ENCODE peak calls at places on chromosomes 3 and 15, in eight cellular contexts. One of them, this sample, is unnamed.

GRCh38 chr3:64684715-64685261 is 3.0 kb downstream of the ADAMTS9 start:
- DNase-seq in adrenal gland: peak; percentile 65
- DNase-seq in tibial artery: peak; percentile 45
- DNase-seq in A549: no peak
- DNase-seq in AG10803: peak; percentile 48
- DNase-seq in transverse colon: peak; percentile 34
- DNase-seq in progenitor cell of endocrine pancreas: peak; percentile 12
- DNase-seq in AG09309: no peak
- DNase-seq in this sample: peak; percentile 18

GRCh38 chr15:79066391-79067090 is 24.0 kb downstream of the RASGRF1 start:
- DNase-seq in tibial artery: no peak
- DNase-seq in A549: no peak
- DNase-seq in adrenal gland: no peak
- DNase-seq in progenitor cell of endocrine pancreas: no peak
- DNase-seq in AG10803: no peak
- DNase-seq in AG09309: no peak
- DNase-seq in transverse colon: no peak
- DNase-seq in this sample: no peak

GRCh38 chr15:62075595-62076279 is 9.0 kb downstream of the C2CD4A start:
- DNase-seq in progenitor cell of endocrine pancreas: no peak
- DNase-seq in AG09309: no peak
- DNase-seq in A549: no peak
- DNase-seq in tibial artery: no peak
- DNase-seq in AG10803: peak; percentile 35
- DNase-seq in transverse colon: peak; percentile 19
- DNase-seq in adrenal gland: no peak
- DNase-seq in this sample: no peak

GRCh38 chr3:144431134-144431533 is 459.5 kb downstream of the DIPK2A start:
- DNase-seq in A549: no peak
- DNase-seq in progenitor cell of endocrine pancreas: no peak
- DNase-seq in tibial artery: no peak
- DNase-seq in AG10803: no peak
- DNase-seq in transverse colon: no peak
- DNase-seq in adrenal gland: no peak
- DNase-seq in AG09309: no peak
- DNase-seq in this sample: no peak

GRCh38 chr15:62362608-62363007 is 197.5 kb upstream of the C2CD4B start:
- DNase-seq in transverse colon: no peak
- DNase-seq in adrenal gland: no peak
- DNase-seq in AG09309: peak; percentile 71
- DNase-seq in tibial artery: peak; percentile 34
- DNase-seq in progenitor cell of endocrine pancreas: no peak
- DNase-seq in AG10803: peak; percentile 91
- DNase-seq in A549: no peak
- DNase-seq in this sample: no peak

GRCh38 chr15:68408971-68409370 is 23.0 kb downstream of the ITGA11 start:
- DNase-seq in progenitor cell of endocrine pancreas: no peak
- DNase-seq in adrenal gland: no peak
- DNase-seq in AG10803: no peak
- DNase-seq in A549: no peak
- DNase-seq in tibial artery: no peak
- DNase-seq in transverse colon: no peak
- DNase-seq in AG09309: no peak
- DNase-seq in this sample: no peak

GRCh38 chr3:46901061-46901460 is 23.5 kb downstream of the PTH1R start:
- DNase-seq in adrenal gland: no peak
- DNase-seq in AG10803: no peak
- DNase-seq in transverse colon: no peak
- DNase-seq in tibial artery: no peak
- DNase-seq in A549: no peak
- DNase-seq in AG09309: no peak
- DNase-seq in progenitor cell of endocrine pancreas: no peak
- DNase-seq in this sample: no peak

GRCh38 chr3:141875893-141876380 is 506 bp upstream of the ATP1B3 start:
- DNase-seq in AG09309: no peak
- DNase-seq in progenitor cell of endocrine pancreas: peak; percentile 19
- DNase-seq in transverse colon: peak; percentile 73
- DNase-seq in adrenal gland: peak; percentile 55
- DNase-seq in AG10803: peak; percentile 41
- DNase-seq in tibial artery: peak; percentile 52
- DNase-seq in A549: peak; percentile 27
- DNase-seq in this sample: peak; percentile 52

GRCh38 chr3:30664884-30665283 is 58.5 kb downstream of the TGFBR2 start:
- DNase-seq in progenitor cell of endocrine pancreas: no peak
- DNase-seq in adrenal gland: no peak
- DNase-seq in AG10803: no peak
- DNase-seq in A549: no peak
- DNase-seq in transverse colon: no peak
- DNase-seq in tibial artery: no peak
- DNase-seq in AG09309: no peak
- DNase-seq in this sample: no peak

GRCh38 chr3:45551214-45552010 is 43.1 kb upstream of the LIMD1 start:
- DNase-seq in AG10803: peak; percentile 93
- DNase-seq in AG09309: peak; percentile 78
- DNase-seq in transverse colon: peak; percentile 37
- DNase-seq in adrenal gland: peak; percentile 71
- DNase-seq in progenitor cell of endocrine pancreas: no peak
- DNase-seq in tibial artery: peak; percentile 65
- DNase-seq in A549: no peak
- DNase-seq in this sample: no peak

GRCh38 chr3:57892423-57892822 is 115.8 kb upstream of the FLNB start:
- DNase-seq in tibial artery: no peak
- DNase-seq in AG09309: no peak
- DNase-seq in AG10803: peak; percentile 9
- DNase-seq in transverse colon: no peak
- DNase-seq in adrenal gland: peak; percentile 23
- DNase-seq in progenitor cell of endocrine pancreas: no peak
- DNase-seq in A549: no peak
- DNase-seq in this sample: no peak

GRCh38 chr3:170330366-170330765 is 27.1 kb upstream of the SKIL start:
- DNase-seq in adrenal gland: peak; percentile 36
- DNase-seq in transverse colon: peak; percentile 28
- DNase-seq in tibial artery: no peak
- DNase-seq in AG10803: peak; percentile 19
- DNase-seq in AG09309: no peak
- DNase-seq in A549: peak; percentile 20
- DNase-seq in progenitor cell of endocrine pancreas: no peak
- DNase-seq in this sample: no peak

GRCh38 chr15:59438891-59439290 is 905 bp downstream of the FAM81A start:
- DNase-seq in AG10803: peak; percentile 13
- DNase-seq in transverse colon: peak; percentile 71
- DNase-seq in adrenal gland: no peak
- DNase-seq in A549: no peak
- DNase-seq in AG09309: no peak
- DNase-seq in tibial artery: no peak
- DNase-seq in progenitor cell of endocrine pancreas: no peak
- DNase-seq in this sample: no peak

GRCh38 chr15:70772402-70772801 is 9.0 kb upstream of the UACA start:
- DNase-seq in AG09309: no peak
- DNase-seq in transverse colon: no peak
- DNase-seq in AG10803: no peak
- DNase-seq in tibial artery: no peak
- DNase-seq in adrenal gland: no peak
- DNase-seq in progenitor cell of endocrine pancreas: no peak
- DNase-seq in A549: no peak
- DNase-seq in this sample: no peak

GRCh38 chr15:70778258-70779076 is 15.1 kb upstream of the UACA start:
- DNase-seq in AG10803: peak; percentile 73
- DNase-seq in adrenal gland: no peak
- DNase-seq in progenitor cell of endocrine pancreas: no peak
- DNase-seq in A549: peak; percentile 49
- DNase-seq in transverse colon: no peak
- DNase-seq in tibial artery: no peak
- DNase-seq in AG09309: peak; percentile 55
- DNase-seq in this sample: no peak

GRCh38 chr15:70775160-70775559 is 11.8 kb upstream of the UACA start:
- DNase-seq in AG09309: peak; percentile 62
- DNase-seq in AG10803: peak; percentile 87
- DNase-seq in transverse colon: no peak
- DNase-seq in tibial artery: no peak
- DNase-seq in adrenal gland: no peak
- DNase-seq in A549: peak; percentile 53
- DNase-seq in progenitor cell of endocrine pancreas: no peak
- DNase-seq in this sample: no peak

GRCh38 chr15:70781236-70781635 is 17.9 kb upstream of the UACA start:
- DNase-seq in adrenal gland: no peak
- DNase-seq in progenitor cell of endocrine pancreas: no peak
- DNase-seq in tibial artery: no peak
- DNase-seq in AG10803: no peak
- DNase-seq in transverse colon: no peak
- DNase-seq in AG09309: no peak
- DNase-seq in A549: no peak
- DNase-seq in this sample: no peak

DNA sequence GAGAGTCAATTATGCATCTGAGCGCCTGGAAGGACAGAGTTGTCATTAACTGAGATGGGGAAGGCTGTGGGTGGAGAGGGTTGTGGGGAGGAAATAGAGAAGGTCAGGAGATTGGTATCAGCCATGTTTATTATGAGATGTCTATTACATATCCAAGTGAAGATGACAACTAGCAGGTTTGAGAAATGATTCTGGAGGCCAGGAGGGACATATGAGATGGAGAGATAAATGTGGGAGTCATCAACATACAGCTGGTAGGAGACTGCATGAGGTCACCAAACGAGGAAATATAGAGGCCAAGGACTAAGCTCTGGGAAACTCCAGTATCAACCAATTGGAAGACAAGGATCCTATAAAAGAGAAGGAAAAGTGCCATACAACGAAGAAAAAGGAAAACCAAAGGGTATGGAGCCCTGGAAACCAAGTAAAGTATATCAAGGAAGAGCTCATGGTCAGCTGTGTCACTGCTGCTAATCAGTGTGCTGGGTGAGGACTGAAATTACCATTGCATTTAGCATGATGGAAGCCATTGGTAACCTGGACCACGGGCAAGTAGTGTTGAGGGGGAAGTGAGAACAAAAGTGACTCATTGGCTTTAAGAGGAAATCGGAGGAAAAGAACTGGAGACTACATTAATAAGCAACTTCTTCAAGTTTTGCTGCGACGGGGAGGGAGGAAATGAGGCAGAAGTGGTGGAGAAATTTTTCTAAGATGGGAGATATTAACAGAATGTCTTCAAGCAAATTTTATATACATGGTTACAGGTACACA is 14.0 kb upstream of the UACA start:
- DNase-seq in transverse colon: no peak
- DNase-seq in AG09309: no peak
- DNase-seq in tibial artery: no peak
- DNase-seq in progenitor cell of endocrine pancreas: no peak
- DNase-seq in A549: no peak
- DNase-seq in AG10803: no peak
- DNase-seq in adrenal gland: no peak
- DNase-seq in this sample: no peak
- TF ChIP-seq CTCF in transverse colon: no peak
- TF ChIP-seq CTCF in AG09309: no peak
- TF ChIP-seq CTCF in tibial artery: no peak
- TF ChIP-seq CTCF in progenitor cell of endocrine pancreas: no peak
- TF ChIP-seq CTCF in A549: no peak
- TF ChIP-seq CTCF in AG10803: no peak
- TF ChIP-seq CTCF in adrenal gland: no peak
- TF ChIP-seq CTCF in this sample: no peak

GRCh38 chr15:74840851-74841760 is 1.9 kb downstream of the ULK3 start:
- DNase-seq in transverse colon: no peak
- DNase-seq in adrenal gland: no peak
- DNase-seq in A549: no peak
- DNase-seq in AG09309: no peak
- DNase-seq in tibial artery: no peak
- DNase-seq in progenitor cell of endocrine pancreas: no peak
- DNase-seq in AG10803: no peak
- DNase-seq in this sample: no peak
- TF ChIP-seq CTCF in transverse colon: no peak
- TF ChIP-seq CTCF in adrenal gland: no peak
- TF ChIP-seq CTCF in A549: no peak
- TF ChIP-seq CTCF in AG09309: no peak
- TF ChIP-seq CTCF in tibial artery: no peak
- TF ChIP-seq CTCF in progenitor cell of endocrine pancreas: no peak
- TF ChIP-seq CTCF in AG10803: no peak
- TF ChIP-seq CTCF in this sample: no peak

GRCh38 chr3:171556133-171556532 is 95.9 kb upstream of the TNIK start:
- DNase-seq in tibial artery: no peak
- DNase-seq in transverse colon: no peak
- DNase-seq in A549: no peak
- DNase-seq in AG10803: no peak
- DNase-seq in adrenal gland: peak; percentile 32
- DNase-seq in progenitor cell of endocrine pancreas: no peak
- DNase-seq in AG09309: no peak
- DNase-seq in this sample: no peak

GRCh38 chr3:171556574-171557145 is 96.5 kb upstream of the TNIK start:
- DNase-seq in AG09309: no peak
- DNase-seq in A549: no peak
- DNase-seq in transverse colon: no peak
- DNase-seq in adrenal gland: no peak
- DNase-seq in progenitor cell of endocrine pancreas: no peak
- DNase-seq in tibial artery: no peak
- DNase-seq in AG10803: peak; percentile 5
- DNase-seq in this sample: no peak

GRCh38 chr3:171559586-171559985 is 99.4 kb upstream of the TNIK start:
- DNase-seq in progenitor cell of endocrine pancreas: no peak
- DNase-seq in AG09309: no peak
- DNase-seq in tibial artery: no peak
- DNase-seq in adrenal gland: no peak
- DNase-seq in A549: no peak
- DNase-seq in AG10803: no peak
- DNase-seq in transverse colon: no peak
- DNase-seq in this sample: no peak

GRCh38 chr3:171557173-171557572 is 97.0 kb upstream of the TNIK start:
- DNase-seq in tibial artery: no peak
- DNase-seq in A549: no peak
- DNase-seq in AG09309: no peak
- DNase-seq in transverse colon: no peak
- DNase-seq in adrenal gland: no peak
- DNase-seq in progenitor cell of endocrine pancreas: no peak
- DNase-seq in AG10803: no peak
- DNase-seq in this sample: no peak

DNA sequence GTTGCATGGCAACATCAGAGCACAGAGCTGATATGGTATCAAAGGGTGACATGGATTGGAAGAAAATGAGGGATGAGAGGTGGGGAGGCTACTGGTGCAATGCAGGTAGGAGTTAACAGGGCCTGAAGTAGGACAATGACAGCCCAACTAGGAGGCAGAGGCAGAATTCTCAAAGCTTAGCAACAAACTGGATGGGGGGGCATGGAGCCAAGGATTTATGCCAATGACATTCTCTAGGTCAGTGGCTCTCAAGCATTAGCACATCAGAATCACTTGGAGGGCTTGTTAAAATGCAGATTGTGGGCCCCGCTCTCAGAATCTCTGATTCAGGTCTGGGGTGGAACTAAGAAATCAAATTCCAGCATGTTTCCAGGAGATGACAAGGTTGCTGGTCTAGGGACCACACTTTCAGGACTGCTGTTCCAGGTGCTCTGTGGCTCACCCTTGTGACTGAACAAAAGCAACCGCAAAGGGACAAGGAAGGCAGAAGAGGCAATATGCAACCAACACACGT is 98.0 kb upstream of the TNIK start:
- DNase-seq in progenitor cell of endocrine pancreas: no peak
- DNase-seq in AG10803: no peak
- DNase-seq in A549: no peak
- DNase-seq in tibial artery: no peak
- DNase-seq in adrenal gland: no peak
- DNase-seq in transverse colon: no peak
- DNase-seq in AG09309: no peak
- DNase-seq in this sample: no peak
- TF ChIP-seq CTCF in progenitor cell of endocrine pancreas: no peak
- TF ChIP-seq CTCF in AG10803: no peak
- TF ChIP-seq CTCF in A549: no peak
- TF ChIP-seq CTCF in tibial artery: no peak
- TF ChIP-seq CTCF in adrenal gland: no peak
- TF ChIP-seq CTCF in transverse colon: no peak
- TF ChIP-seq CTCF in AG09309: no peak
- TF ChIP-seq CTCF in this sample: no peak

GRCh38 chr3:32691847-32692246 is 6.9 kb downstream of the CNOT10 start:
- DNase-seq in progenitor cell of endocrine pancreas: no peak
- DNase-seq in tibial artery: no peak
- DNase-seq in transverse colon: no peak
- DNase-seq in AG10803: no peak
- DNase-seq in A549: no peak
- DNase-seq in AG09309: no peak
- DNase-seq in adrenal gland: no peak
- DNase-seq in this sample: no peak
- TF ChIP-seq CTCF in progenitor cell of endocrine pancreas: no peak
- TF ChIP-seq CTCF in tibial artery: no peak
- TF ChIP-seq CTCF in transverse colon: no peak
- TF ChIP-seq CTCF in AG10803: no peak
- TF ChIP-seq CTCF in A549: no peak
- TF ChIP-seq CTCF in AG09309: no peak
- TF ChIP-seq CTCF in adrenal gland: no peak
- TF ChIP-seq CTCF in this sample: no peak

This sample was measured in endothelial cell.